ENCODE peak calls at places on chromosomes 4 and X, in nine cellular contexts. One of them, this sample, is unnamed.

GRCh38 chr4:52037730-52038108 is 380 bp downstream of the SGCB start:
- DNase-seq in SHP77: peak; percentile 66
- DNase-seq in Karpas-422: peak; percentile 86
- DNase-seq in COR-L47: peak; percentile 27
- DNase-seq in T-cell: no peak
- DNase-seq in NCI-H748 treated with DMSO at 0.1 percent for 48 hours: no peak
- DNase-seq in AG09319: no peak
- DNase-seq in stomach: no peak
- DNase-seq in naive thymus-derived CD8-positive, alpha-beta T cell: peak; percentile 31
- DNase-seq in this sample: peak; percentile 83

GRCh38 chr4:83358410-83358809 is 23.8 kb upstream of the HPSE start:
- DNase-seq in SHP77: no peak
- DNase-seq in Karpas-422: no peak
- DNase-seq in COR-L47: no peak
- DNase-seq in T-cell: no peak
- DNase-seq in NCI-H748 treated with DMSO at 0.1 percent for 48 hours: no peak
- DNase-seq in AG09319: peak; percentile 1
- DNase-seq in stomach: no peak
- DNase-seq in naive thymus-derived CD8-positive, alpha-beta T cell: no peak
- DNase-seq in this sample: no peak

GRCh38 chrX:124211312-124211942 is 121.0 kb upstream of the TEX13D start:
- DNase-seq in SHP77: peak; percentile 15
- DNase-seq in Karpas-422: peak; percentile 77
- DNase-seq in COR-L47: no peak
- DNase-seq in T-cell: no peak
- DNase-seq in NCI-H748 treated with DMSO at 0.1 percent for 48 hours: peak; percentile 23
- DNase-seq in AG09319: no peak
- DNase-seq in stomach: no peak
- DNase-seq in naive thymus-derived CD8-positive, alpha-beta T cell: peak; percentile 54
- DNase-seq in this sample: peak; percentile 28

GRCh38 chr4:8647626-8648025 is 55.1 kb downstream of the CPZ start:
- DNase-seq in SHP77: no peak
- DNase-seq in Karpas-422: no peak
- DNase-seq in COR-L47: peak; percentile 7
- DNase-seq in T-cell: no peak
- DNase-seq in NCI-H748 treated with DMSO at 0.1 percent for 48 hours: no peak
- DNase-seq in AG09319: no peak
- DNase-seq in stomach: peak; percentile 17
- DNase-seq in naive thymus-derived CD8-positive, alpha-beta T cell: no peak
- DNase-seq in this sample: peak; percentile 10

GRCh38 chr4:100489316-100489715 is 28.5 kb downstream of the EMCN start:
- DNase-seq in SHP77: no peak
- DNase-seq in Karpas-422: no peak
- DNase-seq in COR-L47: no peak
- DNase-seq in T-cell: no peak
- DNase-seq in NCI-H748 treated with DMSO at 0.1 percent for 48 hours: no peak
- DNase-seq in AG09319: no peak
- DNase-seq in stomach: no peak
- DNase-seq in naive thymus-derived CD8-positive, alpha-beta T cell: no peak
- DNase-seq in this sample: no peak

GRCh38 chr4:127975121-127975770 is 10.0 kb downstream of the ABHD18 start:
- DNase-seq in SHP77: no peak
- DNase-seq in Karpas-422: no peak
- DNase-seq in COR-L47: no peak
- DNase-seq in T-cell: no peak
- DNase-seq in NCI-H748 treated with DMSO at 0.1 percent for 48 hours: no peak
- DNase-seq in AG09319: peak; percentile 10
- DNase-seq in stomach: no peak
- DNase-seq in naive thymus-derived CD8-positive, alpha-beta T cell: no peak
- DNase-seq in this sample: no peak

GRCh38 chr4:24777528-24777927 is 17.8 kb upstream of the SOD3 start:
- DNase-seq in SHP77: no peak
- DNase-seq in Karpas-422: no peak
- DNase-seq in COR-L47: no peak
- DNase-seq in T-cell: no peak
- DNase-seq in NCI-H748 treated with DMSO at 0.1 percent for 48 hours: no peak
- DNase-seq in AG09319: no peak
- DNase-seq in stomach: no peak
- DNase-seq in naive thymus-derived CD8-positive, alpha-beta T cell: no peak
- DNase-seq in this sample: no peak

GRCh38 chrX:137428777-137429564 is 137.0 kb upstream of the ZIC3 start:
- DNase-seq in SHP77: no peak
- DNase-seq in Karpas-422: no peak
- DNase-seq in COR-L47: no peak
- DNase-seq in T-cell: no peak
- DNase-seq in NCI-H748 treated with DMSO at 0.1 percent for 48 hours: no peak
- DNase-seq in AG09319: no peak
- DNase-seq in stomach: no peak
- DNase-seq in naive thymus-derived CD8-positive, alpha-beta T cell: no peak
- DNase-seq in this sample: no peak

GRCh38 chr4:150598906-150599305 is 17.0 kb downstream of the MAB21L2 start:
- DNase-seq in SHP77: no peak
- DNase-seq in Karpas-422: no peak
- DNase-seq in COR-L47: no peak
- DNase-seq in T-cell: no peak
- DNase-seq in NCI-H748 treated with DMSO at 0.1 percent for 48 hours: no peak
- DNase-seq in AG09319: no peak
- DNase-seq in stomach: no peak
- DNase-seq in naive thymus-derived CD8-positive, alpha-beta T cell: no peak
- DNase-seq in this sample: no peak

GRCh38 chr4:174406416-174406815 is 115.9 kb downstream of the HPGD start:
- DNase-seq in SHP77: no peak
- DNase-seq in Karpas-422: no peak
- DNase-seq in COR-L47: no peak
- DNase-seq in T-cell: no peak
- DNase-seq in NCI-H748 treated with DMSO at 0.1 percent for 48 hours: no peak
- DNase-seq in AG09319: no peak
- DNase-seq in stomach: no peak
- DNase-seq in naive thymus-derived CD8-positive, alpha-beta T cell: no peak
- DNase-seq in this sample: no peak

GRCh38 chr4:114318309-114318708 is 280.3 kb upstream of the UGT8 start:
- DNase-seq in SHP77: no peak
- DNase-seq in Karpas-422: no peak
- DNase-seq in COR-L47: no peak
- DNase-seq in T-cell: no peak
- DNase-seq in NCI-H748 treated with DMSO at 0.1 percent for 48 hours: no peak
- DNase-seq in AG09319: peak; percentile 61
- DNase-seq in stomach: no peak
- DNase-seq in naive thymus-derived CD8-positive, alpha-beta T cell: no peak
- DNase-seq in this sample: no peak

GRCh38 chrX:112761239-112762207 is 79.1 kb downstream of the AMOT start:
- DNase-seq in SHP77: no peak
- DNase-seq in Karpas-422: peak; percentile 65
- DNase-seq in COR-L47: no peak
- DNase-seq in T-cell: no peak
- DNase-seq in NCI-H748 treated with DMSO at 0.1 percent for 48 hours: no peak
- DNase-seq in AG09319: no peak
- DNase-seq in stomach: no peak
- DNase-seq in naive thymus-derived CD8-positive, alpha-beta T cell: no peak
- DNase-seq in this sample: no peak

GRCh38 chrX:106791495-106791894 is 11.0 kb upstream of the TBC1D8B start:
- DNase-seq in SHP77: no peak
- DNase-seq in Karpas-422: peak; percentile 56
- DNase-seq in COR-L47: no peak
- DNase-seq in T-cell: no peak
- DNase-seq in NCI-H748 treated with DMSO at 0.1 percent for 48 hours: no peak
- DNase-seq in AG09319: no peak
- DNase-seq in stomach: no peak
- DNase-seq in naive thymus-derived CD8-positive, alpha-beta T cell: no peak
- DNase-seq in this sample: no peak

GRCh38 chr4:89572224-89572858 is 264.6 kb downstream of the SNCA start:
- DNase-seq in SHP77: peak; percentile 2
- DNase-seq in Karpas-422: no peak
- DNase-seq in COR-L47: peak; percentile 88
- DNase-seq in T-cell: no peak
- DNase-seq in NCI-H748 treated with DMSO at 0.1 percent for 48 hours: peak; percentile 87
- DNase-seq in AG09319: no peak
- DNase-seq in stomach: no peak
- DNase-seq in naive thymus-derived CD8-positive, alpha-beta T cell: no peak
- DNase-seq in this sample: no peak

This sample was measured in D341Med.